ENCODE peak calls at places on chromosomes 6 and 20, in six cellular contexts. A, M, P, V, I and R are unnamed samples.

GRCh38 chr6:16591681-16592549 is 169.3 kb downstream of the ATXN1 start:
- DNase-seq in M (no peak), P (no peak), I (no peak), A (no peak), V (no peak), R (no peak)

GRCh38 chr6:80338201-80338836 is 231.8 kb downstream of the BCKDHB start:
- DNase-seq in I (no peak), M (peak), P (peak), A (no peak), V (no peak), R (peak)

GRCh38 chr20:48582361-48582991 is 245.3 kb downstream of the PREX1 start:
- DNase-seq in I (no peak), P (no peak), V (no peak), A (no peak), M (no peak), R (no peak)

GRCh38 chr6:104349191-104349590 is 510.5 kb downstream of the HACE1 start:
- DNase-seq in A (no peak), M (no peak), I (no peak), V (no peak), P (no peak), R (no peak)

GRCh38 chr6:117992856-117993255 is 85.8 kb downstream of the SLC35F1 start:
- DNase-seq in V (peak), I (peak), A (no peak), P (no peak), M (no peak), R (no peak)

GRCh38 chr6:29800254-29800653 is 27.4 kb upstream of the HLA-G start:
- DNase-seq in P (no peak), A (no peak), I (no peak), V (no peak), M (no peak), R (no peak)

GRCh38 chr20:14922503-14923267 is 585.3 kb upstream of the FLRT3 start:
- DNase-seq in I (no peak), M (no peak), V (no peak), P (no peak), A (no peak), R (no peak)

GRCh38 chr6:22141271-22141745 is 155.5 kb downstream of the PRL start:
- DNase-seq in V (peak), P (peak), M (no peak), I (no peak), A (peak), R (no peak)

GRCh38 chr6:110529355-110529754 is 52.9 kb upstream of the SLC22A16 start:
- DNase-seq in I (no peak), P (peak), V (no peak), M (peak), A (no peak), R (peak)

GRCh38 chr20:51437182-51437923 is 105.2 kb downstream of the NFATC2 start:
- DNase-seq in A (no peak), V (no peak), M (no peak), P (no peak), I (no peak), R (no peak)

GRCh38 chr6:496649-497048 is 105.1 kb downstream of the IRF4 start:
- DNase-seq in V (no peak), I (no peak), M (no peak), P (no peak), A (no peak), R (no peak)

GRCh38 chr6:135937126-135937525 is 85.6 kb downstream of the PDE7B start:
- DNase-seq in A (no peak), I (no peak), V (no peak), M (no peak), P (no peak), R (no peak)

GRCh38 chr6:54991761-54992330 is 145.3 kb downstream of the FAM83B start:
- DNase-seq in V (no peak), P (no peak), A (no peak), I (no peak), M (no peak), R (no peak)

GRCh38 chr6:109701774-109702173 is 10.7 kb downstream of the FIG4 start:
- DNase-seq in V (no peak), M (peak), I (no peak), A (no peak), P (no peak), R (no peak)